ENCODE peak calls at places on chromosomes 5 and 9, in seven cellular contexts. One of them, this sample, is unnamed.

GRCh38 chr5:170355601-170356098 is 33.5 kb downstream of the KCNMB1 start:
- DNase-seq in HFFc6: no peak
- DNase-seq in AG04450: no peak
- DNase-seq in AG09309: no peak
- DNase-seq in A549: no peak
- DNase-seq in body of pancreas: peak; percentile 59
- DNase-seq in astrocyte: no peak
- DNase-seq in this sample: no peak

GRCh38 chr5:176793736-176794135 is 16.6 kb upstream of the UNC5A start:
- DNase-seq in HFFc6: no peak
- DNase-seq in AG09309: no peak
- DNase-seq in body of pancreas: no peak
- DNase-seq in A549: no peak
- DNase-seq in AG04450: no peak
- DNase-seq in astrocyte: no peak
- DNase-seq in this sample: no peak

GRCh38 chr5:155455791-155456514 is 442.4 kb downstream of the KIF4B start:
- DNase-seq in body of pancreas: no peak
- DNase-seq in HFFc6: no peak
- DNase-seq in A549: no peak
- DNase-seq in AG04450: no peak
- DNase-seq in AG09309: no peak
- DNase-seq in astrocyte: no peak
- DNase-seq in this sample: no peak

GRCh38 chr9:92100237-92100911 is 14.8 kb downstream of the SPTLC1 start:
- DNase-seq in body of pancreas: no peak
- DNase-seq in AG04450: peak; percentile 29
- DNase-seq in astrocyte: peak; percentile 81
- DNase-seq in HFFc6: peak; percentile 73
- DNase-seq in AG09309: peak; percentile 20
- DNase-seq in A549: peak; percentile 48
- DNase-seq in this sample: no peak

GRCh38 chr5:142479854-142480253 is 155.0 kb upstream of the SPRY4 start:
- DNase-seq in astrocyte: no peak
- DNase-seq in body of pancreas: no peak
- DNase-seq in AG09309: no peak
- DNase-seq in HFFc6: no peak
- DNase-seq in A549: no peak
- DNase-seq in AG04450: no peak
- DNase-seq in this sample: no peak

GRCh38 chr5:170268884-170269283 is 28.7 kb downstream of the LCP2 start:
- DNase-seq in astrocyte: no peak
- DNase-seq in AG09309: no peak
- DNase-seq in AG04450: no peak
- DNase-seq in HFFc6: no peak
- DNase-seq in A549: no peak
- DNase-seq in body of pancreas: no peak
- DNase-seq in this sample: no peak

GRCh38 chr9:82223442-82223841 is 234.9 kb downstream of the SPATA31D1 start:
- DNase-seq in AG09309: peak; percentile 41
- DNase-seq in astrocyte: peak; percentile 93
- DNase-seq in HFFc6: peak; percentile 17
- DNase-seq in A549: no peak
- DNase-seq in body of pancreas: no peak
- DNase-seq in AG04450: peak; percentile 11
- DNase-seq in this sample: no peak

GRCh38 chr9:98491778-98492177 is 217.0 kb downstream of the GABBR2 start:
- DNase-seq in AG04450: peak; percentile 23
- DNase-seq in HFFc6: peak; percentile 24
- DNase-seq in astrocyte: peak; percentile 69
- DNase-seq in A549: no peak
- DNase-seq in AG09309: no peak
- DNase-seq in body of pancreas: no peak
- DNase-seq in this sample: no peak

GRCh38 chr5:157511656-157512644 is 51.9 kb downstream of the NIPAL4 start:
- DNase-seq in astrocyte: peak; percentile 97
- DNase-seq in AG09309: peak; percentile 93
- DNase-seq in HFFc6: peak; percentile 96
- DNase-seq in A549: peak; percentile 75
- DNase-seq in AG04450: peak; percentile 94
- DNase-seq in body of pancreas: peak; percentile 69
- DNase-seq in this sample: no peak

GRCh38 chr5:108101105-108101504 is 280.8 kb downstream of the FBXL17 start:
- DNase-seq in astrocyte: peak; percentile 1
- DNase-seq in HFFc6: no peak
- DNase-seq in body of pancreas: no peak
- DNase-seq in AG09309: no peak
- DNase-seq in AG04450: no peak
- DNase-seq in A549: no peak
- DNase-seq in this sample: no peak

GRCh38 chr9:106648799-106649198 is 214.2 kb upstream of the ZNF462 start:
- DNase-seq in AG09309: no peak
- DNase-seq in A549: no peak
- DNase-seq in body of pancreas: no peak
- DNase-seq in AG04450: no peak
- DNase-seq in astrocyte: no peak
- DNase-seq in HFFc6: no peak
- DNase-seq in this sample: no peak
- TF ChIP-seq CTCF in AG09309: peak; percentile 8
- TF ChIP-seq CTCF in A549: peak; percentile 25
- TF ChIP-seq CTCF in body of pancreas: peak; percentile 44
- TF ChIP-seq CTCF in AG04450: peak; percentile 29
- TF ChIP-seq CTCF in astrocyte: no peak
- TF ChIP-seq CTCF in HFFc6: no peak
- TF ChIP-seq CTCF in this sample: no peak

GRCh38 chr5:27969157-27969556 is 930.8 kb upstream of the CDH9 start:
- DNase-seq in AG09309: no peak
- DNase-seq in astrocyte: no peak
- DNase-seq in AG04450: no peak
- DNase-seq in A549: no peak
- DNase-seq in body of pancreas: no peak
- DNase-seq in HFFc6: no peak
- DNase-seq in this sample: no peak

GRCh38 chr5:27962201-27962600 is 923.8 kb upstream of the CDH9 start:
- DNase-seq in HFFc6: no peak
- DNase-seq in AG09309: no peak
- DNase-seq in A549: no peak
- DNase-seq in AG04450: no peak
- DNase-seq in body of pancreas: no peak
- DNase-seq in astrocyte: peak; percentile 14
- DNase-seq in this sample: no peak

GRCh38 chr5:27963050-27963783 is 924.8 kb upstream of the CDH9 start:
- DNase-seq in body of pancreas: no peak
- DNase-seq in HFFc6: no peak
- DNase-seq in AG09309: no peak
- DNase-seq in A549: no peak
- DNase-seq in AG04450: no peak
- DNase-seq in astrocyte: no peak
- DNase-seq in this sample: no peak
- TF ChIP-seq CTCF in body of pancreas: no peak
- TF ChIP-seq CTCF in HFFc6: no peak
- TF ChIP-seq CTCF in AG09309: no peak
- TF ChIP-seq CTCF in A549: no peak
- TF ChIP-seq CTCF in AG04450: no peak
- TF ChIP-seq CTCF in astrocyte: no peak
- TF ChIP-seq CTCF in this sample: no peak

GRCh38 chr5:10756539-10756938 is 4.5 kb downstream of the DAP start:
- DNase-seq in AG04450: no peak
- DNase-seq in astrocyte: peak; percentile 88
- DNase-seq in A549: no peak
- DNase-seq in HFFc6: peak; percentile 75
- DNase-seq in body of pancreas: no peak
- DNase-seq in AG09309: peak; percentile 55
- DNase-seq in this sample: no peak
- TF ChIP-seq CTCF in AG04450: no peak
- TF ChIP-seq CTCF in astrocyte: no peak
- TF ChIP-seq CTCF in A549: no peak
- TF ChIP-seq CTCF in HFFc6: no peak
- TF ChIP-seq CTCF in body of pancreas: no peak
- TF ChIP-seq CTCF in AG09309: no peak
- TF ChIP-seq CTCF in this sample: no peak

DNA sequence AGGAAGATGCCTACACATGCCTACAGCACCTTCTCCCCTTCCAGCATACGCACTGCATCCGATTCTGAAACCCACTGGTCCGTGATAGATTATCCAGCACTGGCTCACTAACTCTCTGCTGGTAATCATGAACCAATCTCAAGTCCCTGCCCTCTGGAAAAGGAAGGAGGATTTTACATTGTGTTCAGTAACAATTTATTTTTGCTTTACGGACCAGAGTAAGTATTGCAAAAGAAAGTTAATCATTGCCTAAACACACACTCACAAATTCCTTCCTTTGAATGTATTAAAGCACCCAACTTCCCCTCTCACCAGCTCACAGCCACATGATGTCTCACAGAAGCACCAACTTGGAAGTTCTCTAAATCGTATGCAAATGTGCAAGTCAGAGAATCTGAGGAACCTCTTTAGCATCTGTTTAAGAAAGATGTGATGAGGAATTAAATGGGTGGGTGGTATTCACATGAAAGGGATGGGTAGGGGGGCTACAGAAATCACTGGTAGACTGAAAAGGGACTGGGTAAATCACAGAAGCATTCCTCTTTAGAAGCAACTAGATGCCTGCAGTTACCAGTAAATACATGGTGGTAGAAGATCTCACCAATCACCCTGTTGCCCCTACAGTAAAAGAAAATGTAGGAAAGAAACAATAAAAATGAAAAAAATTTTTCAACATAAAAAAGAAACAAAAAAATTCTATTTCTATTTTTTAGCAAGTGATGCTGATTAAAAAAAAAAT is 8.4 kb downstream of the GNAQ start:
- DNase-seq in body of pancreas: no peak
- DNase-seq in AG04450: peak; percentile 47
- DNase-seq in AG09309: peak; percentile 54
- DNase-seq in A549: no peak
- DNase-seq in HFFc6: no peak
- DNase-seq in astrocyte: peak; percentile 83
- DNase-seq in this sample: no peak
- TF ChIP-seq CTCF in body of pancreas: no peak
- TF ChIP-seq CTCF in AG04450: no peak
- TF ChIP-seq CTCF in AG09309: no peak
- TF ChIP-seq CTCF in A549: no peak
- TF ChIP-seq CTCF in HFFc6: no peak
- TF ChIP-seq CTCF in astrocyte: no peak
- TF ChIP-seq CTCF in this sample: no peak

GRCh38 chr5:181243521-181244307 is at the start of gene RACK1:
- DNase-seq in HFFc6: peak; percentile 84
- DNase-seq in astrocyte: peak; percentile 78
- DNase-seq in AG09309: no peak
- DNase-seq in body of pancreas: peak; percentile 87
- DNase-seq in A549: peak; percentile 83
- DNase-seq in AG04450: peak; percentile 67
- DNase-seq in this sample: peak; percentile 86

GRCh38 chr5:181242031-181242451 is 1.7 kb downstream of the RACK1 start:
- DNase-seq in body of pancreas: no peak
- DNase-seq in astrocyte: no peak
- DNase-seq in AG09309: no peak
- DNase-seq in A549: no peak
- DNase-seq in AG04450: no peak
- DNase-seq in HFFc6: no peak
- DNase-seq in this sample: no peak

GRCh38 chr5:181239062-181239663 is 4.5 kb downstream of the RACK1 start:
- DNase-seq in AG04450: no peak
- DNase-seq in HFFc6: no peak
- DNase-seq in body of pancreas: no peak
- DNase-seq in AG09309: no peak
- DNase-seq in astrocyte: no peak
- DNase-seq in A549: no peak
- DNase-seq in this sample: no peak

GRCh38 chr5:181243020-181243520 is 636 bp downstream of the RACK1 start:
- DNase-seq in AG04450: no peak
- DNase-seq in A549: no peak
- DNase-seq in body of pancreas: no peak
- DNase-seq in AG09309: no peak
- DNase-seq in HFFc6: no peak
- DNase-seq in astrocyte: no peak
- DNase-seq in this sample: peak; percentile 20

DNA sequence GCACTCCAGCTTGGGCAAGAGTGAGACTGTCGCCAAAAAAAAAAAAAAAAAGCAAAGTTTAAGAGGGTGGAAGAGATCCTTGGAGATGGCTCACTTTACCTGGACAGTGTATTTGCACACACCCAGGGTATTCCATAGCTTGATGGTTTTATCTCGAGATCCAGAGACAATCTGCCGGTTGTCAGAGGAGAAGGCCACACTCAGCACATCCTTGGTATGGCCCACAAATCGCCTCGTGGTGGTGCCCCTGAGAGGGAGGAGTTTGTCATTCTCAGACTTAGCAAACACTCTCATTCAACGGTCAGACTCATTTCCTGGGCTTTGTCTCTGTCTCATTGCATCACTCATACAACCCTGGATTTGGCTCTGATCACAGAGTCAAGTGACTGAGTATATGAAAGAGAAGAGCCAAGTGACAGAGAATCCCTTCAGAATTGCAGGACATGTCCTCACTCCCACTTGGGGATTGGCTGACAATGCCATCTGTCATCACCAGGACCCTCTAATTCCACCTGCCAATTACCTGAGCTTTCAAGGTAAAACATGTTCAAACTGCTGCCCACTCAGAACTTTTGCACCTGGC is 2.2 kb downstream of the RACK1 start:
- DNase-seq in body of pancreas: no peak
- DNase-seq in AG09309: peak; percentile 58
- DNase-seq in astrocyte: peak; percentile 69
- DNase-seq in HFFc6: peak; percentile 82
- DNase-seq in A549: no peak
- DNase-seq in AG04450: no peak
- DNase-seq in this sample: no peak
- TF ChIP-seq CTCF in body of pancreas: no peak
- TF ChIP-seq CTCF in AG09309: no peak
- TF ChIP-seq CTCF in astrocyte: no peak
- TF ChIP-seq CTCF in HFFc6: peak; percentile 23
- TF ChIP-seq CTCF in A549: no peak
- TF ChIP-seq CTCF in AG04450: no peak
- TF ChIP-seq CTCF in this sample: no peak

GRCh38 chr5:23352437-23352836 is 155.0 kb upstream of the PRDM9 start:
- DNase-seq in AG04450: no peak
- DNase-seq in HFFc6: no peak
- DNase-seq in A549: no peak
- DNase-seq in body of pancreas: no peak
- DNase-seq in AG09309: no peak
- DNase-seq in astrocyte: no peak
- DNase-seq in this sample: peak; percentile 17
- TF ChIP-seq CTCF in AG04450: no peak
- TF ChIP-seq CTCF in HFFc6: no peak
- TF ChIP-seq CTCF in A549: peak; percentile 29
- TF ChIP-seq CTCF in body of pancreas: peak; percentile 10
- TF ChIP-seq CTCF in AG09309: no peak
- TF ChIP-seq CTCF in astrocyte: no peak
- TF ChIP-seq CTCF in this sample: no peak

GRCh38 chr5:138632900-138633489 is 57.8 kb upstream of the HSPA9 start:
- DNase-seq in A549: peak; percentile 66
- DNase-seq in AG04450: peak; percentile 39
- DNase-seq in HFFc6: peak; percentile 43
- DNase-seq in body of pancreas: peak; percentile 61
- DNase-seq in astrocyte: peak; percentile 62
- DNase-seq in AG09309: no peak
- DNase-seq in this sample: peak; percentile 72
- TF ChIP-seq CTCF in A549: peak; percentile 52
- TF ChIP-seq CTCF in AG04450: peak; percentile 48
- TF ChIP-seq CTCF in HFFc6: peak; percentile 77
- TF ChIP-seq CTCF in body of pancreas: peak; percentile 54
- TF ChIP-seq CTCF in astrocyte: peak; percentile 36
- TF ChIP-seq CTCF in AG09309: peak; percentile 42
- TF ChIP-seq CTCF in this sample: peak; percentile 87

GRCh38 chr5:179143446-179143845 is 83.3 kb downstream of the ZNF354C start:
- DNase-seq in astrocyte: peak; percentile 16
- DNase-seq in A549: no peak
- DNase-seq in AG09309: no peak
- DNase-seq in AG04450: no peak
- DNase-seq in HFFc6: no peak
- DNase-seq in body of pancreas: no peak
- DNase-seq in this sample: no peak
- TF ChIP-seq CTCF in astrocyte: no peak
- TF ChIP-seq CTCF in A549: no peak
- TF ChIP-seq CTCF in AG09309: peak; percentile 24
- TF ChIP-seq CTCF in AG04450: no peak
- TF ChIP-seq CTCF in HFFc6: peak; percentile 52
- TF ChIP-seq CTCF in body of pancreas: no peak
- TF ChIP-seq CTCF in this sample: no peak

This sample was measured in endothelial cell.